ENCODE peak calls at places on chromosome 9, in nine cellular contexts. A is spleen, V is upper lobe of right lung, G is psoas muscle, U is kidney, B is adrenal gland, R is transverse colon, H is tibial nerve, Y is brain microvascular endothelial cell. T is an unnamed sample.

GRCh38 chr9:111036068-111036789 is 2.0 kb downstream of the LPAR1 start:
- DNase-seq in B (peak; percentile 23), G (peak; percentile 70), V (peak; percentile 80), U (peak; percentile 87), Y (peak; percentile 21), A (peak; percentile 80), R (peak; percentile 76), H (peak; percentile 73), T (no peak)

GRCh38 chr9:132239518-132239917 is 77.7 kb downstream of the NTNG2 start:
- DNase-seq in V (no peak), U (peak; percentile 67), B (no peak), Y (no peak), A (no peak), R (no peak), G (no peak), H (no peak), T (no peak)

GRCh38 chr9:127575875-127576778 is 36.0 kb upstream of the STXBP1 start:
- DNase-seq in U (no peak), G (no peak), V (no peak), B (no peak), H (no peak), Y (no peak), A (no peak), R (peak; percentile 68), T (no peak)

GRCh38 chr9:98678244-98678842 is 30.4 kb downstream of the GABBR2 start:
- DNase-seq in A (peak; percentile 50), R (peak; percentile 11), B (no peak), H (no peak), V (no peak), G (no peak), U (no peak), Y (no peak), T (peak; percentile 25)

GRCh38 chr9:36479086-36479485 is 79.0 kb upstream of the RNF38 start:
- DNase-seq in R (no peak), V (no peak), U (no peak), Y (no peak), G (no peak), A (no peak), H (no peak), B (no peak), T (no peak)

GRCh38 chr9:115039686-115040085 is 78.3 kb downstream of the TNC start:
- DNase-seq in Y (no peak), G (no peak), A (no peak), B (no peak), V (no peak), R (no peak), H (no peak), U (no peak), T (no peak)

GRCh38 chr9:136455043-136456002 is 15.7 kb upstream of the INPP5E start:
- DNase-seq in A (no peak), Y (no peak), R (no peak), G (no peak), H (no peak), U (no peak), V (no peak), B (no peak), T (no peak)

GRCh38 chr9:9998491-9999287 is 614.1 kb downstream of the PTPRD start:
- DNase-seq in Y (no peak), U (no peak), G (no peak), R (no peak), B (no peak), H (no peak), V (no peak), A (no peak), T (peak; percentile 68)

GRCh38 chr9:122810306-122810946 is 10.5 kb downstream of the OR1K1 start:
- DNase-seq in B (peak; percentile 55), U (no peak), V (peak; percentile 74), Y (peak; percentile 64), A (peak; percentile 88), G (peak; percentile 63), H (peak; percentile 60), R (peak; percentile 80), T (peak; percentile 84)

GRCh38 chr9:131668439-131669233 is 71.2 kb downstream of the RAPGEF1 start:
- DNase-seq in Y (peak; percentile 57), V (peak; percentile 69), U (no peak), H (no peak), G (no peak), A (peak; percentile 86), B (peak; percentile 62), R (no peak), T (no peak)

GRCh38 chr9:86458456-86458855 is 104.2 kb upstream of the TUT7 start:
- DNase-seq in H (no peak), B (no peak), U (no peak), R (no peak), V (no peak), G (no peak), A (no peak), Y (no peak), T (no peak)

GRCh38 chr9:94787268-94787667 is 60.8 kb downstream of the AOPEP start:
- DNase-seq in B (no peak), A (no peak), U (no peak), Y (no peak), H (no peak), R (no peak), G (no peak), V (no peak), T (no peak)

GRCh38 chr9:94785211-94786169 is 59.0 kb downstream of the AOPEP start:
- DNase-seq in V (no peak), R (no peak), A (no peak), G (no peak), B (no peak), U (no peak), Y (no peak), H (no peak), T (no peak)

GRCh38 chr9:94783928-94784327 is 57.4 kb downstream of the AOPEP start:
- DNase-seq in Y (no peak), V (no peak), H (no peak), A (no peak), U (no peak), G (no peak), R (no peak), B (no peak), T (no peak)

GRCh38 chr9:94788706-94789105 is 62.2 kb downstream of the AOPEP start:
- DNase-seq in Y (no peak), H (no peak), A (no peak), V (no peak), U (no peak), R (no peak), G (no peak), B (no peak), T (no peak)

DNA sequence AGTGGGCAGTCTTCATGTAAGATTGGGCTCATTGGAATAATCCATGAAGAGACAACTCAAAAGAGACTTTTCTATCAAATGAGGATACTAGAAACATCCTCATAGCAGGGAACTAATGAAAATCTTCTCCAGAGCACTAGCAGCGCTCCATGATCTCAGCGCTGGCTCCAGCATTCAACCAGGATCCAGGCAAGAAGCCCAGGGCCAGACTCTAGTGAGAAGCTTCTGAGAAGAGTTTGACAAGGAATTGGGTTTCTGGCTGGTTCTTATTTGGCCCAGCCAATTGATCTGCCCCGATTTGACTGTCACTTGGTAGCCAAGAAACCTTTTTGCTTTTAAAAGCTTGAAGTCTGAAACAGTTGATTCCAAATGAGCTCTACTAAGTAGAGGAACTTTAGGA is 60.1 kb downstream of the AOPEP start:
- DNase-seq in A (no peak), G (no peak), B (no peak), R (no peak), V (no peak), H (no peak), Y (no peak), U (no peak), T (no peak)
- H3K27ac ChIP-seq in A (no peak overlapping the region), G (no peak overlapping the region), B (no peak overlapping the region), R (no peak overlapping the region), V (no peak overlapping the region), H (no peak overlapping the region), Y (no peak overlapping the region), U (no peak overlapping the region), T (no peak overlapping the region)

DNA sequence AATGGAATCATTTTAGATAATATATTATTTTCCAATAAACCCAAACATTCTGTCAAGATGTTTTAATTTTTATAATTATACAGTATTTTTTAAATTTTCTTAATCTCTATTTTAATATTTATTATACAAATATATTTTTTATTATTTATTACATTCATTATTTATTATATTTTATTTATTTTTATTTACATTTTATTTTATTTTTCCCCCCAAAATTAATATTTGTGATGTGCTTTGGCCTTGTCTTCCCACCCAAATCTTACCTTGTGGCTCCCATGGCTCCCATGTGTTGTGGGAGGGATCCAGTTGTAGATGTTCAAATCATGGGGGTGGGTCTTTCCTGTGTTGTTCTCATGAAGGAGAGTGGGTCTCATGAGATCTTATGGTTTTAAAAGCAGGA is 382.1 kb downstream of the TLE4 start:
- DNase-seq in R (no peak), V (no peak), G (no peak), Y (no peak), A (no peak), U (no peak), H (no peak), B (no peak), T (no peak)
- TF ChIP-seq CTCF in R (no peak), V (no peak), G (no peak), Y (no peak), A (no peak), U (no peak), H (no peak), B (no peak), T (no peak)

GRCh38 chr9:94823710-94824109 is 97.2 kb downstream of the AOPEP start:
- DNase-seq in H (no peak), B (no peak), A (no peak), R (no peak), U (no peak), V (no peak), Y (no peak), G (no peak), T (no peak)

GRCh38 chr9:94826044-94826443 is 99.5 kb downstream of the AOPEP start:
- DNase-seq in U (no peak), A (no peak), H (no peak), R (no peak), Y (no peak), G (no peak), B (no peak), V (no peak), T (no peak)

GRCh38 chr9:94825620-94825958 is 99.1 kb downstream of the AOPEP start:
- DNase-seq in R (no peak), G (no peak), H (no peak), Y (no peak), B (no peak), A (no peak), V (no peak), U (no peak), T (no peak)

GRCh38 chr9:94824401-94824800 is 97.9 kb downstream of the AOPEP start:
- DNase-seq in R (no peak), H (no peak), G (no peak), Y (no peak), V (no peak), A (no peak), U (no peak), B (no peak), T (no peak)

GRCh38 chr9:94824913-94825619 is 98.6 kb downstream of the AOPEP start:
- DNase-seq in H (no peak), U (no peak), B (no peak), A (no peak), V (no peak), Y (no peak), R (no peak), G (no peak), T (no peak)
- H3K27ac ChIP-seq in H (peak overlapping the region; percentile 41), U (peak overlapping the region; percentile 32), B (no peak overlapping the region), A (no peak overlapping the region), V (no peak overlapping the region), Y (no peak overlapping the region), R (peak overlapping the region; percentile 56), G (peak overlapping the region; percentile 53), T (no peak overlapping the region)

DNA sequence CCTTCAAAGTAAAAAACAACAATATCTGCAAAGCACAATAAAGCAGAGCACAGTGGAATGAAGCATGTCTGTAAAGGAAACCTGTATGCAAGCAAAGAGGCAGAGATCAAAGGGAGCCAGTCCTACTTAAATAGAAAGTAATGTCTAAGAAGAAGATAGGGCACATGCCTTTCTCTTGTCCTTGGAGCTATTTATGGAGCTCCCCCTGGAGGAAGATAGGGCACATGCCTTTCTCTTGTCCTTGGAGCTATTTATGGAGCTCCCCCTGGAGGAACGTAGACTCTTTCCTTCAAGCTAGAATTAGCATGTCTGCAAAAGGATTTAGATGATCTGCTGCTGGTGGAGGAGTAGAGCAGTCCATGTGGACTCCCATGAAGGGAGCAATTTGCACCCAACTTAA is 168.1 kb upstream of the RASEF start:
- DNase-seq in A (no peak), G (no peak), V (no peak), Y (no peak), H (no peak), R (no peak), U (no peak), B (no peak), T (no peak)
- TF ChIP-seq CTCF in A (no peak), G (peak; percentile 23), V (peak; percentile 55), Y (peak; percentile 32), H (no peak), R (no peak), U (no peak), B (no peak), T (peak; percentile 68)

T was measured in cardiac muscle cell.